ENCODE peak calls at places on chromosomes 11 and 22, in four cellular contexts. K is suprapubic skin, H is tibial artery, V is sigmoid colon. G is an unnamed sample.

GRCh38 chr11:71476926-71477636 is 24.1 kb downstream of the NADSYN1 start:
- DNase-seq in V (no peak), K (no peak), H (no peak), G (no peak)

GRCh38 chr11:96097844-96098421 is 174.0 kb upstream of the MTMR2 start:
- DNase-seq in K (no peak), H (no peak), V (no peak), G (no peak)

GRCh38 chr11:35779409-35779808 is 116.8 kb downstream of the TRIM44 start:
- DNase-seq in H (no peak), V (no peak), K (no peak), G (no peak)

GRCh38 chr11:111585371-111585770 is 16.9 kb upstream of the SIK2 start:
- DNase-seq in K (no peak), H (no peak), V (no peak), G (no peak)

GRCh38 chr11:35126000-35126878 is 12.7 kb upstream of the CD44 start:
- DNase-seq in K (no peak), V (no peak), H (no peak), G (no peak)

GRCh38 chr22:39907605-39908097 is 6.8 kb downstream of the GRAP2 start:
- DNase-seq in H (no peak), V (no peak), K (no peak), G (no peak)

GRCh38 chr11:117816151-117816741 is 8.3 kb downstream of the FXYD2 start:
- DNase-seq in H (no peak), K (no peak), V (no peak), G (peak)

GRCh38 chr11:96388891-96389603 is 665 bp downstream of the CCDC82 start:
- DNase-seq in H (no peak), V (no peak), K (no peak), G (no peak)

GRCh38 chr11:2186669-2187266 is 15.2 kb upstream of the TH start:
- DNase-seq in K (no peak), V (no peak), H (no peak), G (no peak)

GRCh38 chr22:49566141-49566541 is 261.5 kb downstream of the BRD1 start:
- DNase-seq in V (peak), H (peak), K (peak), G (no peak)

GRCh38 chr22:45552580-45553332 is 50.1 kb downstream of the FBLN1 start:
- DNase-seq in K (no peak), V (peak), H (peak), G (peak)

GRCh38 chr11:1022908-1023810 is 13.4 kb downstream of the MUC6 start:
- DNase-seq in V (no peak), K (no peak), H (no peak), G (no peak)

GRCh38 chr11:32006799-32007388 is 84.0 kb upstream of the RCN1 start:
- DNase-seq in H (no peak), K (no peak), V (no peak), G (peak)

GRCh38 chr11:109426442-109426841 is 4.5 kb downstream of the C11orf87 start:
- DNase-seq in K (no peak), V (no peak), H (no peak), G (no peak)

GRCh38 chr11:86477495-86478155 is 102.9 kb downstream of the CCDC81 start:
- DNase-seq in K (no peak), H (peak), V (no peak), G (no peak)

GRCh38 chr11:65575568-65576231 is at the start of gene EHBP1L1:
- DNase-seq in H (peak), K (no peak), V (peak), G (peak)

GRCh38 chr22:39520874-39521857 is 804 bp downstream of the ATF4 start:
- DNase-seq in K (peak), H (peak), V (peak), G (peak)

GRCh38 chr22:40178417-40179409 is 988 bp downstream of the TNRC6B start:
- DNase-seq in K (no peak), H (peak), V (no peak), G (no peak)

GRCh38 chr11:36162909-36163434 is 126.3 kb downstream of the COMMD9 start:
- DNase-seq in K (no peak), V (no peak), H (no peak), G (peak)

GRCh38 chr11:78807351-78807750 is 232.7 kb upstream of the NARS2 start:
- DNase-seq in K (no peak), V (no peak), H (no peak), G (no peak)

GRCh38 chr11:67996622-67997459 is 7.1 kb downstream of the UNC93B1 start:
- DNase-seq in H (peak), K (peak), V (no peak), G (peak)

GRCh38 chr11:64926689-64927088 is 2.2 kb downstream of the PPP2R5B start:
- DNase-seq in V (no peak), H (no peak), K (no peak), G (no peak)

GRCh38 chr11:79950172-79950571 is 509.3 kb upstream of the TENM4 start:
- DNase-seq in H (no peak), V (no peak), K (no peak), G (no peak)

GRCh38 chr11:128260398-128260797 is 327.0 kb downstream of the ETS1 start:
- DNase-seq in H (no peak), K (no peak), V (no peak), G (no peak)

GRCh38 chr11:96464695-96465307 is 75.0 kb downstream of the JRKL start:
- DNase-seq in K (no peak), H (no peak), V (no peak), G (no peak)

GRCh38 chr11:328012-328411 is 7.4 kb upstream of the IFITM3 start:
- DNase-seq in V (peak), K (no peak), H (no peak), G (no peak)

GRCh38 chr22:27129266-27129665 is 471.9 kb downstream of the MIAT start:
- DNase-seq in K (no peak), H (no peak), V (no peak), G (no peak)

GRCh38 chr11:108973402-108974119 is 308.7 kb downstream of the DDX10 start:
- DNase-seq in V (no peak), H (no peak), K (no peak), G (no peak)

GRCh38 chr22:23622634-23623033 is 9.5 kb downstream of the DRICH1 start:
- DNase-seq in H (no peak), V (no peak), K (no peak), G (no peak)

GRCh38 chr11:119520966-119521365 is 98.0 kb upstream of the THY1 start:
- DNase-seq in K (no peak), V (no peak), H (no peak), G (no peak)

GRCh38 chr22:45953178-45953577 is 23.8 kb downstream of the WNT7B start:
- DNase-seq in V (no peak), H (no peak), K (no peak), G (no peak)

GRCh38 chr11:121435796-121436511 is 16.2 kb upstream of the SORL1 start:
- DNase-seq in H (no peak), V (no peak), K (no peak), G (no peak)

GRCh38 chr11:116879789-116880402 is 42.5 kb upstream of the APOA1 start:
- DNase-seq in K (no peak), V (no peak), H (no peak), G (no peak)

GRCh38 chr11:133710241-133710640 is 135.1 kb downstream of the SPATA19 start:
- DNase-seq in K (no peak), H (no peak), V (no peak), G (no peak)

GRCh38 chr11:73223998-73224730 is 6.1 kb downstream of the P2RY2 start:
- DNase-seq in K (no peak), H (no peak), V (peak), G (no peak)

GRCh38 chr22:23251445-23252093 is 71.3 kb downstream of the BCR start:
- DNase-seq in K (no peak), V (no peak), H (no peak), G (no peak)

DNA sequence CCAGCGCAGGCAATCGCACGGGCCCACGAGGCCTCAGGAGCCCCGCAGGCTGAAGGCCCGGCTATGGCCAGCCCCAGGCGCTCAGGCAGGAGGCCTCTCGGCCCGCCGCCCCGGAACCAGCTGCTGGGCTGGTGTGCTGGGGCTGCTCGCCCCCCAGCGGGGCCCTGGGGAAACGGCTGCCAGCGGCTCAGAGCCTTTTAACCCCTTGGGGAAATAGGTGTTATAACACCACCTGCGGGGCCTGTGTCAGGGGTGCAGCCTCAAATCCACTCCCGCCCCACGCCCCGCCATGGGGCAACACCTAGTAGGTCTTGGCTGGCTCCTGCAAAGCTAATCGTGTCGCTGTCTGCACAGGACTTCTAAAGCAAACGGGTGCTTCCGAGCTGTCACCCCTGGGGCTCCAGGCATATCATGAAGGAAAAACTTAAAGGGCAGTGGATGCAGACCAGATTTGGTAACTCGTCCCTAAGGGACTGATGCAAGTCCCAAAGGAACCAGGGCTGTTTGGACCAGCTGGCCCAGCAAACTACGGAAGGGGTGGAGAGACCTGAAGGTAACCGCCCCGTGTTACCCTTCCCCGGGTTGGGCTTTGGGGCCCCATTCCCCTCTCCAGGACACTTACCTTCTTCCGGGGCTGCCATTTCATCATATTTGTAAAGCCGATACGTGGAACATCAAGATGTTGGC is 237.2 kb downstream of the TTC28 start:
- DNase-seq in K (peak), H (peak), V (peak), G (peak)
- H3K4me3 ChIP-seq in K (peak), H (peak), V (peak), G (peak)

GRCh38 chr22:47022475-47022874 is 260.0 kb downstream of the TBC1D22A start:
- DNase-seq in V (no peak), K (no peak), H (no peak), G (no peak)
- H3K4me3 ChIP-seq in V (no peak), K (no peak), H (no peak), G (no peak)

GRCh38 chr11:40328890-40329617 is 1130.4 kb downstream of the LRRC4C start:
- DNase-seq in H (peak), K (no peak), V (peak), G (peak)
- H3K4me3 ChIP-seq in H (no peak), K (no peak), V (no peak), G (no peak)

GRCh38 chr22:20239063-20239950 is 28.8 kb downstream of the RTN4R start:
- DNase-seq in K (no peak), V (no peak), H (no peak), G (peak)
- H3K4me3 ChIP-seq in K (no peak), V (no peak), H (no peak), G (peak)

DNA sequence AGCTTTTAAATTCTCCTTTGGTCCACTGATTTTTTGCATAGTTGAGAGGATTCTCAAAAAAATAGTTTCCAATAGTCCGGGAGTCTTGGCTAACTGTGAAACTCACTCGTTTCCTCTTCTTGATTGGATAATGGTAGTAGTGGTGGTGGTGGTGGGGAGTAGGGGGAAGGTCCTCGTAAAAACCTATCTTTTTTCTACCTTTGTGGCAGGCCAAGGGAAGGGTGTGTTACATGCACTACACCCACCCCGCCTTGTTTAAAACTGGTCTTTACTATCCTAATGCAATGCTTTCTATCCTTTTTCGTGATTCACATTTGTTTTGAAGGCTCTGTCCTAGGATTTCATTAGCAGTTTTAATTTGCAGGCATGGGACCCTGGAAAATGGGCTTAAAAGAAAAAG is 4.8 kb downstream of the TEAD1 start:
- DNase-seq in H (no peak), K (no peak), V (no peak), G (no peak)
- H3K4me3 ChIP-seq in H (no peak), K (no peak), V (no peak), G (no peak)

GRCh38 chr22:37148742-37149665 is 712 bp downstream of the IL2RB start:
- DNase-seq in V (no peak), H (no peak), K (no peak), G (no peak)
- H3K4me3 ChIP-seq in V (no peak), H (no peak), K (peak), G (no peak)

DNA sequence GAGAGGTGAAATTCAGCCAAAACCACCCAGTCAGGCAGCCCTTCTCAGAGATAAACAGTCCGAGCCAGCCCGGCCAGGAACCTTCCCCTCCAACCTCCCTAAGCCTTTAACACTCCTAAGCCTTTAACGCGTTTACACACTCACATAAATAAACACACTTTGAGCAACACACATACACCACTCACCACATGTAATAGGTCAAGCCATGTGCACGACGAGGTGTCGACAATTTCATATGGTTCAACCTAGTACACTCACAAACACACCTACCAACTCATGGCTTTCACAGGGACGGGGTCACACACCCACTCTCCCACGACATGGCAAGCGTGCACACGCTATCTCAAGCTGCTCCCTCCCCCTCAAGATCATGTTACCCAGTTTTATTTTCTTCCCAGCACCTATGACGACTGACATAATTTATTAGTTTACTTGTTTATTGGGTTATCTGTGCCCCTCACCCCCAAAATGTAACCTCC is 15.5 kb downstream of the SLC43A1 start:
- DNase-seq in V (no peak), H (no peak), K (no peak), G (no peak)
- H3K4me3 ChIP-seq in V (peak), H (peak), K (peak), G (peak)

GRCh38 chr22:36409911-36410756 is 22.4 kb upstream of the MYH9 start:
- DNase-seq in H (peak), V (peak), K (peak), G (peak)
- H3K4me3 ChIP-seq in H (peak), V (no peak), K (peak), G (peak)

G was measured in heart right ventricle.